ENCODE peak calls at places on chromosome 10, in four cellular contexts. H is body of pancreas, A is transverse colon, C is HCT116. U is an unnamed sample.

GRCh38 chr10:105023706-105024105 is 382.6 kb downstream of the SORCS3 start:
- DNase-seq in A (no peak), H (no peak), C (no peak), U (no peak)

GRCh38 chr10:5501976-5502902 is 2.9 kb upstream of the CALML5 start:
- DNase-seq in A (peak; percentile 6), C (no peak), H (no peak), U (no peak)

GRCh38 chr10:59865101-59865500 is 41.3 kb downstream of the CCDC6 start:
- DNase-seq in H (peak; percentile 76), C (peak; percentile 40), A (peak; percentile 69), U (peak; percentile 62)

GRCh38 chr10:23693895-23694294 is 255.0 kb downstream of the OTUD1 start:
- DNase-seq in C (no peak), H (no peak), A (no peak), U (no peak)

GRCh38 chr10:53209941-53210611 is 437.5 kb upstream of the MBL2 start:
- DNase-seq in A (no peak), H (no peak), C (no peak), U (peak; percentile 4)

GRCh38 chr10:93469454-93469853 is 12.7 kb downstream of the MYOF start:
- DNase-seq in A (no peak), H (no peak), C (no peak), U (no peak)

GRCh38 chr10:124061030-124061429 is 32.4 kb downstream of the CHST15 start:
- DNase-seq in C (no peak), H (no peak), A (no peak), U (no peak)

GRCh38 chr10:11297136-11297535 is 279.5 kb downstream of the CELF2 start:
- DNase-seq in A (no peak), H (no peak), C (no peak), U (no peak)

GRCh38 chr10:80357000-80357803 is 621 bp downstream of the DYDC2 start:
- DNase-seq in A (peak; percentile 8), C (no peak), H (peak; percentile 36), U (no peak)

GRCh38 chr10:84097787-84098353 is 41.4 kb upstream of the GHITM start:
- DNase-seq in H (no peak), C (no peak), A (no peak), U (peak; percentile 3)

GRCh38 chr10:79239275-79239779 is 107.9 kb upstream of the PPIF start:
- DNase-seq in H (peak; percentile 45), C (no peak), A (no peak), U (peak; percentile 65)

DNA sequence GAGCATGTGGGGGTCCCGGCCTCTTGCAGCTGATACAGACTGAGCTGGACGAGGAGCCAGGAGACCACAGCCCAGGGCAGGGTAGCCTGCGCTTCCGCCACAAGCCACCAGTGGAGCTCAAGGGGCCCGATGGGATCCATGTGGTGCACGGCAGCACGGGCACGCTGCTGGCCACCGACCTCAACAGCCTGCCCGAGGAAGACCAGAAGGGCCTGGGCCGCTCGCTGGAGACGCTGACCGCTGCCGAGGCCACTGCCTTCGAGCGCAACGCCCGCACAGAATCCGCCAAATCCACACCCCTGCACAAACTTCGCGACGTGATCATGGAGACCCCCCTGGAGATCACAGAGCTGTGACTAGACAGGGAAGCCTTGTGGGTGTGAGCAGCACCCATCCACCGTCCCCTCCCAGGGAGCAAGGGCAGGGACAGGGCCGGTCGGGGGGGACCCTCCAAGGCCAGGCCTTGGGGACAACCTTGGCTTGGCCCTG is 36.1 kb downstream of the PSAP start:
- DNase-seq in A (no peak), H (no peak), C (no peak), U (no peak)
- TF ChIP-seq POLR2A in A (no peak), H (no peak), C (no peak), U (no peak)

DNA sequence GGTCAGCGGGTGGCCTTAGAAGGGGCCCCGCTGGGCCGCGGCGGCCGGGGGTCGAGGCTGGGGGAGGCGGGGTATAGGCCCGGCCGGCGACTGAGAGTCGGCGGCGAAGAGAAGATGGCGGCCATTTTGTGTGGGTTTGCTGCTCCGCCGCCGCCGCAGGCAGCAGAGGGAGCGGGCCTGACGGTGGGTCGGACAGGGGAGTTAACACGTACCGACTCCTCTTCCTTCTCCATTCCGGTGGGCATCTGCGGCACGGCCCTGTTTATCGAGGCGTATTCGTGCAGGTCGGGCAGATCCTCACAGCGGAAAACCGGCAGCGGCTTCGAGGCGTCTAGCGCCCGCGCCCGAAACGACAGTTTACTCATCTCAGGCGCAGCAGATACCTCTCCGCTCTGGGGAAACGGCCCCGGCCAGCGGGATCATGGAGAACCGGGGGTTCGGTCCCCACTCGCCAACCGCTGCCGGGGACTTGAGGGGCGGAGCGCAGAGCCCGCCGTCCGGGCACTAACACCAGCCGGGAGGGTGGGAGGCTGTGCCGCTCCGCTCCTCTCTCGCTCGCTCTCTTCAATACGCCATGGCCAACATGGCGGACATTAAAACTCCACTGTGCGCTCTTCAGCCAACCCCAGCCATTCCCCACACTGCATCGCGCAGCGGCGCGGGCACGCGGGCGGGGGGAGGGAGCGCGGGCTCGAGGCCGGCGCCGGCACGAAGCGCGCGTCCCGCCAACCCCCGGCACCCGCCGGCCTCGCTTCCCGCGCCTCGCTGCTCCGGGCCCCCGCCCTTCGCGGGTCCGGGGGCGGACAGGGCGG is at the start of gene EPC1:
- DNase-seq in A (peak; percentile 91), C (peak; percentile 71), H (peak; percentile 88), U (peak; percentile 95)
- TF ChIP-seq POLR2A in A (peak; percentile 97), C (peak; percentile 80), H (peak; percentile 97), U (peak; percentile 97)

GRCh38 chr10:103470755-103471653 is 8.0 kb downstream of the CALHM3 start:
- DNase-seq in C (no peak), H (peak; percentile 34), A (peak; percentile 71), U (no peak)

GRCh38 chr10:103473261-103473671 is 5.8 kb downstream of the CALHM3 start:
- DNase-seq in C (no peak), A (no peak), H (no peak), U (no peak)

GRCh38 chr10:103475437-103475836 is 3.6 kb downstream of the CALHM3 start:
- DNase-seq in C (no peak), H (no peak), A (no peak), U (no peak)

GRCh38 chr10:103474077-103474476 is 5.0 kb downstream of the CALHM3 start:
- DNase-seq in H (no peak), C (no peak), A (no peak), U (no peak)

DNA sequence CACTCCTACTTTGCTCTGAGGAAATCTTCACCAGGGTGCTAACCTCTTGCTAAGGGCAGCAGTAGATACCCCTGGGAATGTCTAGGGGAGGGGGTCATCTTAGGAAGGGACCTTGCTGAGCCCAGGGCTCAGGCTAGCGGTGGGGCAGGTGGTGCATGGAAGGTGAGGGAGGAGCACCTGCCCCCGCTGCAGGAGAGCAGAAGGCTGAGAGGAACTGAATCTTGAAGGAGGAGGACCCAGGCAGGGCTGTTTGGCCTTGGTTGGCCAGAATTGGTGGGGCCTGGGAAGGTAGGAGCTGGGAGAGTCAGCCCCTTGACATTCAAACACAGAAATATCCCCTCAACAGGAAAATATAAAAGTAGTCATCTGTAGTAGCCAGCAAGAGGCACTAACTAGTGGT is 7.0 kb downstream of the CALHM3 start:
- DNase-seq in A (peak; percentile 28), H (no peak), C (no peak), U (no peak)
- TF ChIP-seq POLR2A in A (no peak), H (no peak), C (no peak), U (no peak)

GRCh38 chr10:26741368-26741767 is 43.9 kb downstream of the PDSS1 start:
- DNase-seq in H (no peak), C (no peak), A (no peak), U (no peak)

GRCh38 chr10:26735435-26735834 is 37.9 kb downstream of the PDSS1 start:
- DNase-seq in C (no peak), A (no peak), H (no peak), U (no peak)

GRCh38 chr10:26738354-26738753 is 40.9 kb downstream of the PDSS1 start:
- DNase-seq in H (no peak), C (no peak), A (no peak), U (no peak)

GRCh38 chr10:26737730-26738129 is 40.2 kb downstream of the PDSS1 start:
- DNase-seq in H (no peak), A (no peak), C (no peak), U (no peak)

DNA sequence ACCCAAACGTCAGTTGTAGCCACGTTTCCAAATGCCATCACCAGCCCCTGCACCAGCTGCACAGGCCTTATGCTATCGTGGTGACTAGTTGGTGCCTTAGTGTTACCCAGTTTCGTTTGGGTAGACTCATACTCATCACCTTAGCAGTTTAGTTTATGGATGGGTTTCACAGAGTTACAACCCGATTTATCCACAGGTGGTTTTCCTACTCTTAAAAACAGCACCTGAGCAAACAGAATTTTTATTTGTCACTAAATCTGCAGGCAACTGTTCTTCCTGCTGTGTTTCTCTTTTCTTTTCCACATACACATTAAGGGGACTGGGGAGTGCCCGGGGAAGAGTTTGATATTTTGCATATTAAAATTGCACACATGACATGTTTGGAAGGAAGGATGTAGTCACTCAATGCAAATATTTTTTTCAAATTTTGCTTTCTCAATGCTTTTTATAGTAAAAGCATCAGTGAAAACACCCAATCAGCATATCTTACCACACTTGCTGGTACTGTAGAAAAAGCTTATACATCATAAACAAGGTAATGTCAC is 41.7 kb downstream of the PDSS1 start:
- DNase-seq in H (no peak), C (no peak), A (no peak), U (no peak)
- TF ChIP-seq POLR2A in H (no peak), C (no peak), A (no peak), U (no peak)

GRCh38 chr10:96532523-96532922 is 18.8 kb upstream of the TLL2 start:
- DNase-seq in C (no peak), A (no peak), H (peak; percentile 41), U (peak; percentile 63)
- TF ChIP-seq POLR2A in C (no peak), A (no peak), H (no peak), U (no peak)

GRCh38 chr10:130189466-130190064 is 53.4 kb downstream of the GLRX3 start:
- DNase-seq in C (no peak), A (no peak), H (no peak), U (no peak)
- TF ChIP-seq POLR2A in C (no peak), A (no peak), H (no peak), U (no peak)

GRCh38 chr10:12350167-12350872 is 973 bp downstream of the CAMK1D start:
- DNase-seq in H (peak; percentile 56), C (no peak), A (peak; percentile 67), U (peak; percentile 56)
- TF ChIP-seq POLR2A in H (peak; percentile 35), C (no peak), A (peak; percentile 47), U (no peak)

DNA sequence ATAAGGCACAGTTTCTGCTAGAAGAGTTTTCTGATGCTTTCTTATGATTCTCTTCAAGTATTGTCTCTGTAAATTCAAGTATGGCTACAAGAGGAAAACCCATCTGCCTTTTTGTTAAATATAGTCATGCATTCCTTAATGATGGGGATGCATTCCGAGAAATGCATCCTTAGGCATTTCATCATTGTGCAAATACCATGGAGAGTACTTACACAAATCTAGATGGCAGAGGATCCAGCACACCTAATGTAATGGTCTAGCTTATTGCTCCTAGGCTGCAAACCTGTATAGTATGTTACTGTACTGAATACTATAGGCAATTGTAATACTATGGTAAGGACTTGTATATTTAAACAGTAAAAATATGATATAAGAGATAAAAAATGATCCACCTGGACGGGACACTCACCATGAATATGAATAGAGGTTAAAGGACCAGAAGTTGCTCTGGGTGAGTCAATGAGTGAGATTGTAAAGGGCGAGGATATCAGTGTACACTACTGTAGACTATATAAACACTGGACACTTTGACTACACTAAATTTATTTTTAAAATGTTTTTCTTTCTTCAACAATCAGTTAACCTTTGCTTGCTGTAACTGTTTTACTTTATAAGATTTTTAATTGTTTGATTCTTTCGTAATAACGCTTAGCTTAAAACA is 202.6 kb downstream of the VTI1A start:
- DNase-seq in C (no peak), A (no peak), H (no peak), U (no peak)
- TF ChIP-seq POLR2A in C (no peak), A (no peak), H (no peak), U (no peak)

U was measured in erythroblast.